ENCODE peak calls at places on chromosome 14, in eight cellular contexts. G is kidney glomerular epithelial cell, L is islet precursor cell, B is memory B cell, C is posterior cingulate gyrus, K is Ammon's horn, M is GM13977, E is mucosa of descending colon. Y is an unnamed sample.

GRCh38 chr14:52879958-52880357 is 70.9 kb downstream of the FERMT2 start:
- DNase-seq in L (no peak), E (no peak), K (no peak), B (no peak), G (no peak), C (no peak), M (no peak), Y (no peak)

GRCh38 chr14:65096323-65097089 is 5.8 kb downstream of the MAX start:
- DNase-seq in L (no peak), G (no peak), K (no peak), M (no peak), C (no peak), E (no peak), B (no peak), Y (no peak)

GRCh38 chr14:71105177-71105576 is 197.9 kb downstream of the PCNX1 start:
- DNase-seq in K (no peak), G (no peak), M (no peak), B (no peak), C (no peak), E (no peak), L (no peak), Y (no peak)

GRCh38 chr14:101078892-101079221 is 175.3 kb upstream of the RTL1 start:
- DNase-seq in G (no peak), B (no peak), K (no peak), M (no peak), E (no peak), L (peak; percentile 44), C (no peak), Y (no peak)

GRCh38 chr14:68395585-68395984 is 397.3 kb downstream of the ZFP36L1 start:
- DNase-seq in E (no peak), K (no peak), M (no peak), B (no peak), L (no peak), G (no peak), C (no peak), Y (no peak)

GRCh38 chr14:64502476-64503183 is 1.0 kb downstream of the ZBTB25 start:
- DNase-seq in M (no peak), E (peak; percentile 42), K (no peak), C (no peak), G (peak; percentile 30), B (peak; percentile 31), L (no peak), Y (no peak)

GRCh38 chr14:100298551-100299237 is 7.5 kb downstream of the SLC25A29 start:
- DNase-seq in G (no peak), E (peak; percentile 23), L (no peak), K (no peak), C (no peak), M (peak; percentile 17), B (no peak), Y (no peak)

GRCh38 chr14:80669416-80669815 is 272.1 kb downstream of the CEP128 start:
- DNase-seq in M (no peak), E (no peak), B (no peak), K (no peak), C (no peak), G (no peak), L (no peak), Y (no peak)

GRCh38 chr14:78232666-78233065 is 62.5 kb downstream of the NRXN3 start:
- DNase-seq in B (no peak), C (no peak), L (no peak), M (no peak), G (no peak), K (no peak), E (no peak), Y (no peak)

GRCh38 chr14:36976571-36977023 is 195.8 kb downstream of the SLC25A21 start:
- DNase-seq in B (no peak), G (no peak), E (no peak), C (no peak), M (no peak), L (peak; percentile 58), K (no peak), Y (no peak)

GRCh38 chr14:48792376-48793024 is 793.7 kb downstream of the RPS29 start:
- DNase-seq in C (no peak), G (no peak), B (no peak), K (no peak), M (no peak), E (no peak), L (peak; percentile 60), Y (no peak)

GRCh38 chr14:85483037-85483436 is 46.9 kb upstream of the FLRT2 start:
- DNase-seq in M (no peak), K (no peak), B (no peak), C (no peak), G (no peak), L (no peak), E (no peak), Y (no peak)

GRCh38 chr14:68143341-68143807 is 323.8 kb downstream of the RAD51B start:
- DNase-seq in L (no peak), B (no peak), G (no peak), M (no peak), E (peak; percentile 47), K (peak; percentile 56), C (peak; percentile 24), Y (peak; percentile 28)

GRCh38 chr14:52885230-52885629 is 65.6 kb downstream of the FERMT2 start:
- DNase-seq in C (no peak), G (no peak), L (no peak), B (no peak), M (no peak), E (no peak), K (no peak), Y (no peak)

GRCh38 chr14:92564361-92565039 is 50.9 kb downstream of the RIN3 start:
- DNase-seq in G (no peak), M (no peak), E (no peak), L (no peak), K (no peak), C (no peak), B (no peak), Y (no peak)

GRCh38 chr14:52124791-52125661 is 56.2 kb upstream of the NID2 start:
- DNase-seq in M (no peak), B (no peak), K (peak; percentile 11), L (peak; percentile 57), C (no peak), E (no peak), G (no peak), Y (no peak)

GRCh38 chr14:85528080-85528881 is 1.7 kb upstream of the FLRT2 start:
- DNase-seq in B (no peak), K (peak; percentile 86), L (peak; percentile 78), G (peak; percentile 75), E (no peak), C (peak; percentile 41), M (no peak), Y (peak; percentile 26)

GRCh38 chr14:61476737-61477410 is 155.5 kb downstream of the PRKCH start:
- DNase-seq in M (peak; percentile 40), E (no peak), C (no peak), B (peak; percentile 76), L (no peak), K (peak; percentile 70), G (peak; percentile 64), Y (peak; percentile 46)

GRCh38 chr14:72480465-72481243 is 413.2 kb downstream of the DPF3 start:
- DNase-seq in B (no peak), K (no peak), L (peak; percentile 40), C (no peak), G (no peak), M (no peak), E (no peak), Y (no peak)

GRCh38 chr14:59425322-59425945 is 39.7 kb downstream of the GPR135 start:
- DNase-seq in B (no peak), E (no peak), C (no peak), M (no peak), L (no peak), G (no peak), K (no peak), Y (no peak)

GRCh38 chr14:75088566-75089373 is 19.3 kb downstream of the ZC2HC1C start:
- DNase-seq in L (peak; percentile 67), E (no peak), M (peak; percentile 34), C (no peak), G (peak; percentile 50), B (peak; percentile 36), K (peak; percentile 73), Y (peak; percentile 77)

GRCh38 chr14:89032086-89032649 is 207.7 kb downstream of the TTC8 start:
- DNase-seq in L (no peak), G (no peak), M (no peak), K (no peak), B (no peak), E (no peak), C (no peak), Y (no peak)

GRCh38 chr14:70855486-70855885 is 46.2 kb upstream of the MAP3K9 start:
- DNase-seq in G (no peak), L (no peak), C (no peak), K (no peak), E (no peak), B (no peak), M (no peak), Y (no peak)

Y was measured in midbrain.